ENCODE peak calls at places on chromosomes 12 and 14, in four cellular contexts. Z, H, C and P are unnamed samples.

GRCh38 chr14:104398656-104399055 is 180.9 kb upstream of the C14orf180 start:
- DNase-seq in Z (no peak), H (no peak), C (no peak), P (no peak)

GRCh38 chr14:22544881-22545420 is 44.1 kb downstream of the DAD1 start:
- DNase-seq in Z (no peak), H (no peak), C (no peak), P (no peak)

GRCh38 chr12:45189766-45190403 is 26.0 kb upstream of the ANO6 start:
- DNase-seq in Z (no peak), H (no peak), C (no peak), P (no peak)

GRCh38 chr12:131736807-131737484 is 26.1 kb downstream of the SFSWAP start:
- DNase-seq in Z (peak), H (no peak), C (no peak), P (no peak)

GRCh38 chr12:81573228-81573627 is 185.9 kb downstream of the PPFIA2 start:
- DNase-seq in Z (peak), H (no peak), C (no peak), P (no peak)

GRCh38 chr14:51792819-51793218 is 67.6 kb upstream of the GNG2 start:
- DNase-seq in Z (peak), H (no peak), C (no peak), P (peak)

GRCh38 chr14:23123419-23123818 is 4.4 kb upstream of the CEBPE start:
- DNase-seq in Z (no peak), H (no peak), C (peak), P (no peak)

GRCh38 chr12:116116650-116117424 is 160.7 kb downstream of the MED13L start:
- DNase-seq in Z (no peak), H (no peak), C (no peak), P (no peak)

GRCh38 chr14:73789996-73790581 is 61.5 kb upstream of the PTGR2 start:
- DNase-seq in Z (peak), H (peak), C (no peak), P (peak)

GRCh38 chr14:91167380-91167770 is 53.5 kb downstream of the DGLUCY start:
- DNase-seq in Z (no peak), H (no peak), C (peak), P (no peak)

GRCh38 chr14:105201928-105202513 is 20.9 kb upstream of the NUDT14 start:
- DNase-seq in Z (no peak), H (no peak), C (no peak), P (no peak)

GRCh38 chr14:105838107-105838506 is 311.7 kb downstream of the TMEM121 start:
- DNase-seq in Z (no peak), H (no peak), C (no peak), P (no peak)

GRCh38 chr12:54286042-54286931 is 5.8 kb downstream of the HNRNPA1 start:
- DNase-seq in Z (no peak), H (no peak), C (no peak), P (no peak)

GRCh38 chr12:30784508-30784907 is 29.8 kb upstream of the CAPRIN2 start:
- DNase-seq in Z (no peak), H (no peak), C (no peak), P (no peak)

DNA sequence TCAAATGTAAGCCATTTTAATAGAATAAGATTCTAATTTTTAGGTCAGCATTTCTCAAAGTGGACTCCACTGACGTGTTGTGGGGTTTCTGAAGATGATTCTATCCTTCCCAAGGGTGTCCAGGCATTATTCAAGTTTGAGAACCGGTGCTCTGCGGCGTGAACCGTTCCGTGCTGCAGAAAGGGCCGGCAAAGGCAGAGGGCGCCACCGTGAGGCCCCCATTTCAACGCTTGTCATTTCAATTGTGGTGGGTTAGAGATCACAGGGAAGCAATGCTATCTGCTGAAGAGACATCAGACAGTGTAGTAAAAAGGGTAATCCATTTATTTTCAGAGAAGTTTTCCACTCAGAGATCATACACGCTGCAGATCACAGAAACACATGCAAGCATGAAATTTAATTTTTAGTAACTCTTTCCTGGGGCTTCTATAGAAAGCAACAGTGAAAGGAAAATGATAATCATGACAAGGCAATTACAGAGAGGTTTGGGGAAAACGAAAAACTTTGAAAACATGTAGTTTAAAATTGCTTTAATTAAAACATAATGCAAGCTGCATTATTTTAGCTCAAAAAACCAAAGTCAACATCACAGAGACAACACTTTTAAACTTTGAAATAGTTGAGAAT is 201.7 kb downstream of the EXOC5 start:
- DNase-seq in Z (no peak), H (peak), C (peak), P (no peak)
- TF ChIP-seq CTCF in Z (peak), H (peak), C (peak), P (peak)

GRCh38 chr14:71308671-71309070 is 401.4 kb downstream of the PCNX1 start:
- DNase-seq in Z (no peak), H (no peak), C (no peak), P (no peak)

GRCh38 chr14:71314717-71315116 is 407.5 kb downstream of the PCNX1 start:
- DNase-seq in Z (no peak), H (no peak), C (no peak), P (no peak)

GRCh38 chr14:71311061-71311460 is 403.8 kb downstream of the PCNX1 start:
- DNase-seq in Z (no peak), H (peak), C (no peak), P (no peak)

GRCh38 chr14:71304588-71305133 is 397.4 kb downstream of the PCNX1 start:
- DNase-seq in Z (no peak), H (no peak), C (no peak), P (no peak)

GRCh38 chr14:71309756-71310155 is 402.5 kb downstream of the PCNX1 start:
- DNase-seq in Z (no peak), H (no peak), C (no peak), P (no peak)
- TF ChIP-seq CTCF in Z (no peak), H (no peak), C (no peak), P (no peak)

GRCh38 chr12:94990222-94990621 is 13.3 kb downstream of the NDUFA12 start:
- DNase-seq in Z (no peak), H (no peak), C (no peak), P (no peak)

GRCh38 chr12:94997061-94997460 is 6.4 kb downstream of the NDUFA12 start:
- DNase-seq in Z (no peak), H (no peak), C (no peak), P (no peak)

GRCh38 chr12:94998322-94998721 is 5.2 kb downstream of the NDUFA12 start:
- DNase-seq in Z (no peak), H (no peak), C (no peak), P (no peak)

GRCh38 chr12:94997726-94998125 is 5.8 kb downstream of the NDUFA12 start:
- DNase-seq in Z (no peak), H (no peak), C (no peak), P (no peak)

GRCh38 chr12:94994312-94994711 is 9.2 kb downstream of the NDUFA12 start:
- DNase-seq in Z (peak), H (no peak), C (no peak), P (peak)
- TF ChIP-seq CTCF in Z (no peak), H (no peak), C (no peak), P (no peak)

DNA sequence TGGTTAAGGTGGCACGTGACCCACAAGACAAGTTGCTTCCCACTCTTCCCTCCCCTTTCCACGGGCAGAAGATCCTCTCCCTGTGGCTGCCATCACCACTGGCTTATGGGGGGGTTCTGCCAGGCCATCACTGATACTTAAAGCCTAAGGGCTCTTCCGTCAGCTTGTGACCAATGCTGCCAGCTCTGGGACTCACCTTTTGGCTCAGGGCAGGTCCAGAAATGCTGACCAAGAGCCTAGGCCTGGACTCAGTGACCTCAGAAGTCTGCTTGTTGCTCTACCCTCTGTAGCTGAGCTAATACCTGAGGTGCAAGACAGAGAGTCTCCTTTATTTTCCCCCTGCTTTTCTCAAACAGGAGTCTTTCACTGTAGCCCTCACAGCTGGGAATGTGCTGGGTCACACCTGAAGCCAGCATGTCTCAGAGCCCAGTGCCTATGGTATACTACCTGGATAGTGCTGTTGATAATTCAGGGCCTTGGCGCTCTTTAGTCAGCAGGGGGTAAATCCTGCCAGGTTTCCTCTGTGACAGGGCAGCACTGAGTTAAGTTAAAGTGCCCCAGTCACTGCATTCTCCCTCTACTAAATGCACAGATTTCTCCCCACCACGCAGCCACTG is 19.7 kb downstream of the FGD4 start:
- DNase-seq in Z (no peak), H (no peak), C (no peak), P (no peak)
- TF ChIP-seq CTCF in Z (no peak), H (no peak), C (no peak), P (no peak)

GRCh38 chr12:132954471-132955048 is 1.5 kb downstream of the ZNF605 start:
- DNase-seq in Z (no peak), H (no peak), C (no peak), P (no peak)
- TF ChIP-seq CTCF in Z (no peak), H (no peak), C (no peak), P (no peak)

GRCh38 chr12:124709722-124710656 is 142.6 kb upstream of the NCOR2 start:
- DNase-seq in Z (no peak), H (no peak), C (no peak), P (no peak)
- TF ChIP-seq CTCF in Z (peak), H (no peak), C (no peak), P (peak)

DNA sequence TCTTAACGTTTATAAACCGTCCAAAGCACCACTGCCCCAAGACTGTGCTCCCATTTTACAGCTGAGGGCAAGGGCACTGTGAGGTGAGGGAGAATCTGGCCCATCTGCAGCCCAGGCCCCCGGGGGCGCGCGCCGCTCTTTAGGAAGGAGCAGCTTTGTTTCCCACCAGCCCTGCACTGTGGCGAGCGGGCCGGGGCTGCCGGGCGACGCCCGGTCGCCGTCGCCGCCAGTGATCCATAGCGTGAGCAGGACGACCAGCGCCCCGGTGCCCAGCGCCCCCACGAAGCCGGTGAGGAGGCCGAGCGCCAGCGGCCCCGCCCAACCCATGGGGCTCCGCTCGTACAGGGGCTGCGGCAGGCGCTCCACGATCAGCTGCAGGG is 34.6 kb downstream of the FIGNL2 start:
- DNase-seq in Z (no peak), H (no peak), C (no peak), P (no peak)
- TF ChIP-seq CTCF in Z (no peak), H (no peak), C (no peak), P (no peak)

GRCh38 chr14:66782853-66783252 is 274.9 kb downstream of the GPHN start:
- DNase-seq in Z (no peak), H (no peak), C (no peak), P (no peak)
- TF ChIP-seq CTCF in Z (no peak), H (no peak), C (no peak), P (no peak)

GRCh38 chr12:72035625-72036024 is 97.0 kb downstream of the TPH2 start:
- DNase-seq in Z (no peak), H (no peak), C (no peak), P (no peak)
- TF ChIP-seq CTCF in Z (no peak), H (no peak), C (no peak), P (no peak)